ENCODE peak calls at places on chromosomes 12 and 14, in five cellular contexts. C is H1, R is SK-N-SH, K is HepG2, E is K562. A is an unnamed sample.

GRCh38 chr12:78305808-78306207 is 475.1 kb downstream of the NAV3 start:
- DNase-seq in C (no peak), R (no peak), E (no peak), K (no peak), A (no peak)

GRCh38 chr14:104360522-104360921 is 219.0 kb upstream of the C14orf180 start:
- DNase-seq in R (peak), K (no peak), E (no peak), C (no peak), A (no peak)

GRCh38 chr14:80602931-80603330 is 338.6 kb downstream of the CEP128 start:
- DNase-seq in E (no peak), R (peak), K (no peak), C (no peak), A (no peak)

GRCh38 chr14:96122496-96122895 is 82.1 kb upstream of the BDKRB2 start:
- DNase-seq in R (no peak), C (no peak), E (no peak), K (no peak), A (no peak)

GRCh38 chr14:105474478-105475268 is at the start of gene CRIP2:
- DNase-seq in C (peak), E (peak), R (peak), K (no peak), A (no peak)

GRCh38 chr12:118358607-118359540 is 13.8 kb downstream of the TAOK3 start:
- DNase-seq in K (no peak), E (no peak), C (no peak), R (no peak), A (no peak)

GRCh38 chr12:100258127-100258526 is 8.8 kb downstream of the DEPDC4 start:
- DNase-seq in C (no peak), E (no peak), K (no peak), R (no peak), A (no peak)

GRCh38 chr14:84807673-84808072 is 722.3 kb upstream of the FLRT2 start:
- DNase-seq in R (no peak), E (no peak), C (no peak), K (no peak), A (no peak)

GRCh38 chr12:111753144-111753881 is 13.4 kb upstream of the ALDH2 start:
- DNase-seq in K (peak), R (peak), C (peak), E (peak), A (no peak)

GRCh38 chr12:52387859-52388258 is 2.4 kb upstream of the KRT84 start:
- DNase-seq in C (no peak), K (no peak), R (no peak), E (no peak), A (no peak)

GRCh38 chr12:131203666-131204415 is 250.1 kb downstream of the ADGRD1 start:
- DNase-seq in R (peak), E (no peak), C (peak), K (no peak), A (no peak)

GRCh38 chr12:71584356-71584755 is 79.3 kb downstream of the ZFC3H1 start:
- DNase-seq in R (no peak), K (no peak), E (no peak), C (no peak), A (no peak)

GRCh38 chr12:12466157-12466556 is 96.5 kb downstream of the DUSP16 start:
- DNase-seq in C (no peak), R (no peak), E (no peak), K (no peak), A (no peak)

GRCh38 chr12:54282949-54283593 is 2.5 kb downstream of the HNRNPA1 start:
- DNase-seq in R (no peak), C (no peak), K (no peak), E (peak), A (no peak)

GRCh38 chr12:107600596-107601144 is 84.9 kb upstream of the PWP1 start:
- DNase-seq in E (no peak), R (no peak), C (no peak), K (no peak), A (no peak)

GRCh38 chr12:103768467-103769123 is 72.4 kb downstream of the NT5DC3 start:
- DNase-seq in E (no peak), R (no peak), C (no peak), K (no peak), A (no peak)

GRCh38 chr12:131615316-131616053 is 95.4 kb upstream of the SFSWAP start:
- DNase-seq in E (no peak), C (no peak), R (no peak), K (no peak), A (no peak)

GRCh38 chr12:18895946-18896345 is 158.0 kb downstream of the CAPZA3 start:
- DNase-seq in E (peak), R (no peak), C (peak), K (no peak), A (no peak)

GRCh38 chr12:49109631-49110172 is 945 bp downstream of the LMBR1L start:
- DNase-seq in K (no peak), R (peak), C (no peak), E (no peak), A (no peak)

GRCh38 chr14:97723834-97724770 is 926.9 kb downstream of the VRK1 start:
- DNase-seq in C (no peak), K (no peak), R (no peak), E (no peak), A (no peak)

GRCh38 chr14:53542692-53543091 is 389.6 kb upstream of the DDHD1 start:
- DNase-seq in R (peak), C (no peak), K (peak), E (no peak), A (no peak)

GRCh38 chr14:24329073-24329663 is 5.7 kb downstream of the ADCY4 start:
- DNase-seq in K (no peak), E (no peak), R (no peak), C (no peak), A (no peak)

GRCh38 chr14:93916476-93916875 is 10.7 kb upstream of the FAM181A start:
- DNase-seq in C (no peak), K (no peak), R (no peak), E (no peak), A (no peak)

GRCh38 chr12:66011731-66012130 is 118.8 kb downstream of the LLPH start:
- DNase-seq in C (no peak), E (no peak), R (no peak), K (no peak), A (no peak)

GRCh38 chr12:2513141-2514037 is 281.4 kb upstream of the FKBP4 start:
- DNase-seq in C (no peak), K (no peak), E (no peak), R (no peak), A (no peak)
- TF ChIP-seq CHD2 in C (no peak), K (no peak), E (no peak), R (no peak), A (no peak)

GRCh38 chr14:31897581-31898186 is 179.4 kb upstream of the ARHGAP5 start:
- DNase-seq in C (no peak), K (no peak), R (no peak), E (no peak), A (no peak)

GRCh38 chr14:31894351-31894750 is 182.8 kb upstream of the ARHGAP5 start:
- DNase-seq in R (no peak), E (peak), C (no peak), K (no peak), A (no peak)

GRCh38 chr14:31898835-31899528 is 178.1 kb upstream of the ARHGAP5 start:
- DNase-seq in K (no peak), E (no peak), C (no peak), R (no peak), A (no peak)

GRCh38 chr14:31893156-31893813 is 183.8 kb upstream of the ARHGAP5 start:
- DNase-seq in R (no peak), E (no peak), C (no peak), K (no peak), A (no peak)

GRCh38 chr14:31895206-31895605 is 181.9 kb upstream of the ARHGAP5 start:
- DNase-seq in C (no peak), E (no peak), R (no peak), K (peak), A (no peak)
- TF ChIP-seq JUND in C (no peak), E (no peak), R (peak), K (no peak), A (no peak)

DNA sequence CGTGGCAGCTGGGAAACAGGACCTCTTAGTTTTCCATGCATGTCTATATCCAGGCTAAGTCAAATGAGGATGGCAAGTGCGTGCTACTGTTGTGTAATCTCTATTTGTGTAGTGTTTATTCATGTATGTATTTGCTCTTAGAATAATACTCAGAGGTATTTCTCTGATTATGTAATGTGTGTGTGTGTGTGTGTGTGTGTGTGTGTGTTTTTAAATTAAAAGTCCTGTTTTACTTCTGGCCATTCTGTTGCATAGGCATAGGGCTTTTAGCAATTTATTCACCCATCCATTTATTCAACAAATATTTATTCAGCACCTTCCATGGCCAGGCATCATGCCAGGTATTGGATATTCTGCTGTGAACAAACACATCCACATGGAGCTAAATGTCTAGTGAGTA is 63.5 kb downstream of the PELI2 start:
- DNase-seq in R (no peak), E (no peak), C (no peak), K (no peak), A (no peak)
- TF ChIP-seq CHD2 in R (no peak), E (no peak), C (no peak), K (no peak), A (no peak)

GRCh38 chr14:68819260-68819691 is 26.4 kb upstream of the ZFP36L1 start:
- DNase-seq in E (peak), R (peak), K (no peak), C (peak), A (no peak)
- TF ChIP-seq JUND in E (peak), R (no peak), K (no peak), C (peak), A (no peak)

GRCh38 chr12:57090924-57091632 is 2.2 kb downstream of the NAB2 start:
- DNase-seq in C (no peak), R (peak), E (no peak), K (no peak), A (no peak)

GRCh38 chr12:57091633-57092528 is 3.0 kb downstream of the NAB2 start:
- DNase-seq in R (peak), C (no peak), E (peak), K (no peak), A (no peak)

GRCh38 chr12:57092876-57093411 is 4.0 kb downstream of the NAB2 start:
- DNase-seq in R (no peak), K (no peak), C (no peak), E (peak), A (no peak)

GRCh38 chr12:57093412-57094193 is 4.7 kb downstream of the NAB2 start:
- DNase-seq in E (peak), K (no peak), R (peak), C (peak), A (no peak)

GRCh38 chr12:57092529-57092862 is 3.6 kb downstream of the NAB2 start:
- DNase-seq in C (no peak), E (no peak), K (no peak), R (peak), A (no peak)
- TF ChIP-seq CHD2 in C (no peak), E (no peak), K (no peak), R (no peak), A (no peak)

GRCh38 chr12:89177802-89178201 is 174.5 kb downstream of the DUSP6 start:
- DNase-seq in R (no peak), C (no peak), E (no peak), K (no peak), A (no peak)

GRCh38 chr12:89166525-89166934 is 185.8 kb downstream of the DUSP6 start:
- DNase-seq in E (no peak), C (no peak), R (no peak), K (no peak), A (peak)

GRCh38 chr12:89173096-89173495 is 179.2 kb downstream of the DUSP6 start:
- DNase-seq in R (no peak), C (no peak), K (no peak), E (no peak), A (no peak)

GRCh38 chr12:89167986-89168385 is 184.3 kb downstream of the DUSP6 start:
- DNase-seq in R (no peak), K (no peak), E (no peak), C (no peak), A (no peak)

DNA sequence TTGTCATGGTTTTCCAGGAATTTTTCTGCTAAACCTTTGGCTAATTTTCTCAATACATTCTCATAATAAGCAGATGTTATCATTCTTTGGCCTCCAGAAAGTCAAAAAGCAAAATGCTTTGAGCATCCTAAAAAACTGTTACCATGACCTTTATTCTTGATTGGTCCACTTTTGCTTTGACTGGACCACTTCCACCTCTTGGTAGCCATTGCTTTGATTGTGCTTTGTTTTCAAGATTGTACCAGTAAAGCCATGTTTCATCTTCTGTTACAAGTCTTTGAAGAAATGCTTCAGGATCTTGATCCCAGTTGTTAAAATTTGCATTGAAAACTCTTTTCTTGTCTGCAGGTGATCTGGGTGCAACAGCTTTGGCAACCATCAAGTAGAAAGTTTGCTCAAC is 180.1 kb downstream of the DUSP6 start:
- DNase-seq in R (no peak), K (no peak), E (no peak), C (no peak), A (no peak)
- TF ChIP-seq JUND in R (no peak), K (no peak), E (no peak), C (no peak), A (no peak)

DNA sequence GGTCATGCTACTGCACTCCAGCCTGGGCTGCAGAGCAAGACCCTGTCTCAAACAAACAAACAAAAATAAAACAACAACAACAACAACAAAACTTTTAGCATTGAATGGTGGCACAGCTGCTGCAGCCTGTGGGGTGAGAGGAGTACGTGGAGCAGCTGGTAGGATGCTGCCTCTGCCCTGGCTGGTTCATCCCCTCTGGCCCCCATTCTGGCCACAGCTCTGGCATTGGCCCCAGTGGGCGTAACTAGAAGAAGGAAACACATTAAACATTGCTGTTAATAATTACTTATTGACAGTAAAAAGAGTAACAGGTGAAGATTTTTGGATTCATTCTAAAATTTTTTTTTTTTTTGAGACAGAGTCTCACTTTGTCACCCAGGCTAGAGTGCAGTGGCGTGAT is 28.8 kb upstream of the C2CD5 start:
- DNase-seq in E (no peak), R (no peak), K (no peak), C (no peak), A (no peak)
- TF ChIP-seq CHD2 in E (no peak), R (no peak), K (no peak), C (no peak), A (no peak)

DNA sequence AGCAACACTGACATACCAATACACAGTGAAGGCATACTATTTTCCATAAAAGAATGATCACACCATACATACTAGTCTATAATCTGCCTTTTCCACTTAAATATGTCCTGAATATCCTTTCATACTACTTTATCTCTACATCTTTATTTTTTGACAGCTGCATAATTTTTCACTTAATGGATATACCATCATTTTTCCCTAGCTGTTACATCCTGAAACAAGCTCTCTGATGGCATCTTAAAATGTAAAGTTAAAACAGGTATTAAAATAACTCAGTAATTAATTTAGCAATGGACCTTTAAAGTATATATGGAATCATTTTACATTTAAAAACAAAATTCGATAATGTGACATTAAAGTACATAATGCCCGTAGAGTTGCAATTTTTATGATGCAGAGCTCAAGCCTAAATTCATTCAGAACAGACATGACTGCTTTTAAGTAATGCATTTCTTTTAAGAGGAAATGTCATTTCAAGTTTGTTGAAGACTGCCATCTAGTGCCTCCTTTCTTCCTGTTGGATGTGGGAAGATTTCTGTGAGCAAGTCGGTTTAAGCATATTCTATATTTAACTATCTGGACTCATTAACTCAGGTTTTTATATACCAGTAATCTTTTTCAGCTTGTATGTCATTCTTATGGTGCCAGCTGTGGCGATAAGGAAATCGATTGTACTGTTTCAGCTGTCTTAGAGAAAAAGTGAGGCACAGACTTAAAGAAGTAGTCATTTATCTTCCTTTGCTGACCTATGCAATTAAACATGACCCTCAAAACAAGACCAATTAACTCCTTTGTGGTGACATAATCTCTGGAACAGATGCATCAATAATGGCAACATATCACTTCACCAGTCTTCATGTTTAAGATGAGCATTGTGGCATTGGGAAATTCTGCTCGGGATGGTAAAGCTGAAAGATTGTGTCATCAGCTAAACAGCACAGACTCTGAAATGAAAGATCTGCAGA is 20.3 kb downstream of the PRICKLE1 start:
- DNase-seq in R (no peak), E (no peak), C (no peak), K (peak), A (peak)
- TF ChIP-seq JUND in R (no peak), E (no peak), C (no peak), K (no peak), A (no peak)

GRCh38 chr12:94597268-94597667 is 53.1 kb downstream of the TMCC3 start:
- DNase-seq in E (no peak), R (no peak), C (no peak), K (no peak), A (no peak)
- TF ChIP-seq CHD2 in E (no peak), R (no peak), C (no peak), K (no peak), A (no peak)

A was measured in GM12878.